ENCODE peak calls at places on chromosomes 11 and 22, in nine cellular contexts. One of them, this sample, is unnamed. For H3K4me1 and H3K27me3, the result is how much of the 10 kb centered on the place peaks cover.

GRCh38 chr11:41003339-41003992 is 456.0 kb downstream of the LRRC4C start:
- DNase-seq in SK-N-SH: no peak
- DNase-seq in astrocyte: peak
- DNase-seq in heart left ventricle: no peak
- DNase-seq in Peyer's patch: no peak
- DNase-seq in uterus: no peak
- DNase-seq in HepG2: no peak
- DNase-seq in cardiac muscle cell: no peak
- DNase-seq in psoas muscle: no peak
- DNase-seq in this sample: no peak

GRCh38 chr11:69540118-69541000 is 58.9 kb downstream of the LINC01488 start:
- DNase-seq in SK-N-SH: peak
- DNase-seq in uterus: no peak
- DNase-seq in heart left ventricle: peak
- DNase-seq in astrocyte: no peak
- DNase-seq in cardiac muscle cell: no peak
- DNase-seq in psoas muscle: peak
- DNase-seq in HepG2: peak
- DNase-seq in Peyer's patch: no peak
- DNase-seq in this sample: no peak

GRCh38 chr11:33045551-33046255 is 6.3 kb downstream of the TCP11L1 start:
- DNase-seq in psoas muscle: no peak
- DNase-seq in SK-N-SH: no peak
- DNase-seq in Peyer's patch: peak
- DNase-seq in heart left ventricle: no peak
- DNase-seq in HepG2: peak
- DNase-seq in cardiac muscle cell: peak
- DNase-seq in astrocyte: peak
- DNase-seq in uterus: no peak
- DNase-seq in this sample: no peak

GRCh38 chr11:76443254-76443935 is 1.4 kb upstream of the EMSY start:
- DNase-seq in SK-N-SH: no peak
- DNase-seq in uterus: no peak
- DNase-seq in psoas muscle: no peak
- DNase-seq in HepG2: no peak
- DNase-seq in Peyer's patch: no peak
- DNase-seq in astrocyte: peak
- DNase-seq in cardiac muscle cell: peak
- DNase-seq in heart left ventricle: no peak
- DNase-seq in this sample: no peak

GRCh38 chr22:28207281-28208030 is 288.4 kb upstream of the PITPNB start:
- DNase-seq in HepG2: no peak
- DNase-seq in Peyer's patch: no peak
- DNase-seq in uterus: no peak
- DNase-seq in SK-N-SH: no peak
- DNase-seq in psoas muscle: no peak
- DNase-seq in cardiac muscle cell: no peak
- DNase-seq in heart left ventricle: no peak
- DNase-seq in astrocyte: peak
- DNase-seq in this sample: no peak

GRCh38 chr11:95230054-95231034 is 658 bp downstream of the SESN3 start:
- DNase-seq in psoas muscle: peak
- DNase-seq in HepG2: no peak
- DNase-seq in SK-N-SH: no peak
- DNase-seq in cardiac muscle cell: peak
- DNase-seq in astrocyte: no peak
- DNase-seq in heart left ventricle: peak
- DNase-seq in uterus: peak
- DNase-seq in Peyer's patch: no peak
- DNase-seq in this sample: no peak

GRCh38 chr11:95577716-95578460 is 211.7 kb downstream of the FAM76B start:
- DNase-seq in SK-N-SH: no peak
- DNase-seq in uterus: no peak
- DNase-seq in astrocyte: peak
- DNase-seq in psoas muscle: no peak
- DNase-seq in Peyer's patch: no peak
- DNase-seq in cardiac muscle cell: peak
- DNase-seq in heart left ventricle: no peak
- DNase-seq in HepG2: no peak
- DNase-seq in this sample: no peak

GRCh38 chr11:46386674-46387073 is 4.9 kb downstream of the CHRM4 start:
- DNase-seq in cardiac muscle cell: no peak
- DNase-seq in psoas muscle: no peak
- DNase-seq in Peyer's patch: no peak
- DNase-seq in uterus: no peak
- DNase-seq in heart left ventricle: no peak
- DNase-seq in HepG2: no peak
- DNase-seq in astrocyte: no peak
- DNase-seq in SK-N-SH: no peak
- DNase-seq in this sample: no peak

DNA sequence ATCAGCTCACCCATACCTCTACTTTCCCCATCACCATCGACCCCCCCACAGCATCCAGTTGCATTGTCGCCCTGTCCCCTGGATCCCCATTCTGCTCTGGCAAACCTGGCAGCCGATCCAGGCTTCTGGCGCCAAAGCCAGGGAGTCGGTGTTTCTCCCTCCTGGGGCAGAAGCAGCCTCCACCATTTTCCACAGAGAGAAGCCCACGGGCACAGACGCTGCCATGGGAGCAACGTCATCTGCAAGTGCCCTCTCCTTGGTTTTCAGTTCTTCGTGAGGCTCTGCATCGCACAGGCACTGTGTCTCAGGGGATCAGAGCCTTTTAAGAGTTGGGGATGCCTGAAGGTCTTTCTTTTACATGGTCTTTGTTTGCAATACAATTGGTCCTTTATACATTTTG is 2.3 kb downstream of the YPEL4 start:
- DNase-seq in HepG2: no peak
- DNase-seq in astrocyte: no peak
- DNase-seq in heart left ventricle: no peak
- DNase-seq in uterus: no peak
- DNase-seq in cardiac muscle cell: peak
- DNase-seq in psoas muscle: no peak
- DNase-seq in Peyer's patch: no peak
- DNase-seq in SK-N-SH: peak
- DNase-seq in this sample: no peak
- H3K4me1 ChIP-seq in HepG2: under half
- H3K4me1 ChIP-seq in astrocyte: under half
- H3K4me1 ChIP-seq in heart left ventricle: half or more
- H3K4me1 ChIP-seq in uterus: under half
- H3K4me1 ChIP-seq in cardiac muscle cell: half or more
- H3K4me1 ChIP-seq in psoas muscle: under half
- H3K4me1 ChIP-seq in Peyer's patch: under half
- H3K4me1 ChIP-seq in SK-N-SH: under half
- H3K4me1 ChIP-seq in this sample: under half

GRCh38 chr11:19631657-19632325 is 80.8 kb upstream of the NAV2 start:
- DNase-seq in heart left ventricle: no peak
- DNase-seq in uterus: no peak
- DNase-seq in Peyer's patch: no peak
- DNase-seq in psoas muscle: peak
- DNase-seq in cardiac muscle cell: peak
- DNase-seq in astrocyte: no peak
- DNase-seq in SK-N-SH: peak
- DNase-seq in HepG2: no peak
- DNase-seq in this sample: no peak

GRCh38 chr11:19625438-19625837 is 87.2 kb upstream of the NAV2 start:
- DNase-seq in psoas muscle: no peak
- DNase-seq in Peyer's patch: no peak
- DNase-seq in astrocyte: no peak
- DNase-seq in heart left ventricle: no peak
- DNase-seq in uterus: no peak
- DNase-seq in HepG2: no peak
- DNase-seq in cardiac muscle cell: no peak
- DNase-seq in SK-N-SH: no peak
- DNase-seq in this sample: no peak

GRCh38 chr11:19632435-19632834 is 80.2 kb upstream of the NAV2 start:
- DNase-seq in uterus: no peak
- DNase-seq in HepG2: no peak
- DNase-seq in astrocyte: peak
- DNase-seq in Peyer's patch: no peak
- DNase-seq in psoas muscle: no peak
- DNase-seq in SK-N-SH: peak
- DNase-seq in heart left ventricle: no peak
- DNase-seq in cardiac muscle cell: peak
- DNase-seq in this sample: no peak

GRCh38 chr11:19628018-19628417 is 84.6 kb upstream of the NAV2 start:
- DNase-seq in psoas muscle: peak
- DNase-seq in HepG2: no peak
- DNase-seq in SK-N-SH: no peak
- DNase-seq in astrocyte: no peak
- DNase-seq in uterus: peak
- DNase-seq in heart left ventricle: peak
- DNase-seq in cardiac muscle cell: peak
- DNase-seq in Peyer's patch: no peak
- DNase-seq in this sample: no peak

GRCh38 chr11:19627566-19627965 is 85.1 kb upstream of the NAV2 start:
- DNase-seq in Peyer's patch: no peak
- DNase-seq in uterus: no peak
- DNase-seq in astrocyte: no peak
- DNase-seq in SK-N-SH: no peak
- DNase-seq in HepG2: no peak
- DNase-seq in heart left ventricle: no peak
- DNase-seq in cardiac muscle cell: no peak
- DNase-seq in psoas muscle: no peak
- DNase-seq in this sample: no peak
- H3K4me3 ChIP-seq in Peyer's patch: no peak
- H3K4me3 ChIP-seq in uterus: no peak
- H3K4me3 ChIP-seq in astrocyte: no peak
- H3K4me3 ChIP-seq in SK-N-SH: no peak
- H3K4me3 ChIP-seq in HepG2: no peak
- H3K4me3 ChIP-seq in heart left ventricle: no peak
- H3K4me3 ChIP-seq in cardiac muscle cell: no peak
- H3K4me3 ChIP-seq in psoas muscle: no peak
- H3K4me3 ChIP-seq in this sample: no peak

GRCh38 chr11:80724366-80724765 is 1283.5 kb upstream of the TENM4 start:
- DNase-seq in heart left ventricle: no peak
- DNase-seq in cardiac muscle cell: no peak
- DNase-seq in astrocyte: no peak
- DNase-seq in HepG2: no peak
- DNase-seq in uterus: no peak
- DNase-seq in Peyer's patch: no peak
- DNase-seq in psoas muscle: no peak
- DNase-seq in SK-N-SH: no peak
- DNase-seq in this sample: no peak

GRCh38 chr11:80719292-80719646 is 1278.4 kb upstream of the TENM4 start:
- DNase-seq in heart left ventricle: no peak
- DNase-seq in uterus: no peak
- DNase-seq in SK-N-SH: no peak
- DNase-seq in psoas muscle: no peak
- DNase-seq in HepG2: no peak
- DNase-seq in cardiac muscle cell: no peak
- DNase-seq in astrocyte: no peak
- DNase-seq in Peyer's patch: no peak
- DNase-seq in this sample: no peak

GRCh38 chr11:80722616-80723015 is 1281.8 kb upstream of the TENM4 start:
- DNase-seq in psoas muscle: no peak
- DNase-seq in astrocyte: peak
- DNase-seq in uterus: no peak
- DNase-seq in SK-N-SH: no peak
- DNase-seq in cardiac muscle cell: peak
- DNase-seq in Peyer's patch: no peak
- DNase-seq in HepG2: no peak
- DNase-seq in heart left ventricle: no peak
- DNase-seq in this sample: no peak

GRCh38 chr11:80718611-80719291 is 1277.9 kb upstream of the TENM4 start:
- DNase-seq in uterus: no peak
- DNase-seq in astrocyte: no peak
- DNase-seq in psoas muscle: no peak
- DNase-seq in cardiac muscle cell: no peak
- DNase-seq in HepG2: no peak
- DNase-seq in SK-N-SH: no peak
- DNase-seq in heart left ventricle: no peak
- DNase-seq in Peyer's patch: no peak
- DNase-seq in this sample: no peak

DNA sequence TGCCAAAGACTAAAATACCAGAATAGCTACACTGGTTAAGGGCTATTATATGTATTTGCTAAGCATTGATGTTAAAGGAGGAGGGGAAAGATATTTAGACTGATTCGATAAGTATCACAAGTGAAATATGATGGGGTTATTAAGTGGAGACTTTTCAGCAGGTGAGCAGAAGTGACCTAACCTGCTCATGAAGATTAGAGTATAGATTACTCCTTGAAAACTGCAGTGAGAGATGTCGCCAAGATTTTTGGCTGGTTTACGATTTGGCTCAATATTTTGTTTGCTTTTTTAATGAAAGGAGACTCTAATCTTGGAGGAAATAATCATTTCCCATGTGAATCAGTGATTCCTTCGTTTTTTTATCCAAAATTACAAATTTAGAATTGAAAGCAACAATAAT is 1279.5 kb upstream of the TENM4 start:
- DNase-seq in SK-N-SH: no peak
- DNase-seq in psoas muscle: no peak
- DNase-seq in Peyer's patch: no peak
- DNase-seq in heart left ventricle: no peak
- DNase-seq in cardiac muscle cell: no peak
- DNase-seq in astrocyte: no peak
- DNase-seq in uterus: no peak
- DNase-seq in HepG2: no peak
- DNase-seq in this sample: no peak
- H3K27me3 ChIP-seq in SK-N-SH: under half
- H3K27me3 ChIP-seq in psoas muscle: under half
- H3K27me3 ChIP-seq in Peyer's patch: under half
- H3K27me3 ChIP-seq in heart left ventricle: under half
- H3K27me3 ChIP-seq in cardiac muscle cell: under half
- H3K27me3 ChIP-seq in astrocyte: under half
- H3K27me3 ChIP-seq in uterus: under half
- H3K27me3 ChIP-seq in HepG2: under half
- H3K27me3 ChIP-seq in this sample: under half

GRCh38 chr22:49956914-49957825 is 3.4 kb upstream of the PIM3 start:
- DNase-seq in uterus: no peak
- DNase-seq in psoas muscle: peak
- DNase-seq in cardiac muscle cell: no peak
- DNase-seq in SK-N-SH: no peak
- DNase-seq in HepG2: no peak
- DNase-seq in astrocyte: no peak
- DNase-seq in heart left ventricle: no peak
- DNase-seq in Peyer's patch: no peak
- DNase-seq in this sample: no peak

GRCh38 chr22:49957826-49958461 is 2.6 kb upstream of the PIM3 start:
- DNase-seq in uterus: no peak
- DNase-seq in astrocyte: no peak
- DNase-seq in psoas muscle: peak
- DNase-seq in SK-N-SH: no peak
- DNase-seq in cardiac muscle cell: no peak
- DNase-seq in Peyer's patch: no peak
- DNase-seq in heart left ventricle: no peak
- DNase-seq in HepG2: no peak
- DNase-seq in this sample: no peak

GRCh38 chr22:49955581-49956417 is 4.8 kb upstream of the PIM3 start:
- DNase-seq in SK-N-SH: no peak
- DNase-seq in Peyer's patch: no peak
- DNase-seq in psoas muscle: peak
- DNase-seq in heart left ventricle: no peak
- DNase-seq in HepG2: no peak
- DNase-seq in cardiac muscle cell: no peak
- DNase-seq in uterus: no peak
- DNase-seq in astrocyte: no peak
- DNase-seq in this sample: no peak

GRCh38 chr22:49954991-49955580 is 5.5 kb upstream of the PIM3 start:
- DNase-seq in HepG2: no peak
- DNase-seq in cardiac muscle cell: no peak
- DNase-seq in astrocyte: no peak
- DNase-seq in SK-N-SH: no peak
- DNase-seq in uterus: no peak
- DNase-seq in Peyer's patch: no peak
- DNase-seq in heart left ventricle: no peak
- DNase-seq in psoas muscle: peak
- DNase-seq in this sample: no peak

GRCh38 chr22:49956418-49956770 is 4.2 kb upstream of the PIM3 start:
- DNase-seq in cardiac muscle cell: no peak
- DNase-seq in astrocyte: no peak
- DNase-seq in SK-N-SH: no peak
- DNase-seq in HepG2: no peak
- DNase-seq in psoas muscle: peak
- DNase-seq in Peyer's patch: no peak
- DNase-seq in uterus: no peak
- DNase-seq in heart left ventricle: no peak
- DNase-seq in this sample: no peak
- H3K4me1 ChIP-seq in cardiac muscle cell: under half
- H3K4me1 ChIP-seq in astrocyte: under half
- H3K4me1 ChIP-seq in SK-N-SH: under half
- H3K4me1 ChIP-seq in HepG2: half or more
- H3K4me1 ChIP-seq in psoas muscle: under half
- H3K4me1 ChIP-seq in Peyer's patch: under half
- H3K4me1 ChIP-seq in uterus: under half
- H3K4me1 ChIP-seq in heart left ventricle: under half
- H3K4me1 ChIP-seq in this sample: under half